ENCODE peak calls at places on chromosomes 4 and X, in eight cellular contexts. E, D, W, G, Z, J, M and Q are unnamed samples.
A peak's percentile ranks its signal among the peaks of the same experiment; 100 is the strongest.

GRCh38 chr4:5678977-5679376 is 29.4 kb downstream of the EVC2 start:
- DNase-seq in J (no peak), W (no peak), M (peak; percentile 19), D (no peak), Z (peak; percentile 28), G (no peak), E (no peak), Q (no peak)

GRCh38 chrX:23185951-23186350 is 148.7 kb upstream of the PTCHD1 start:
- DNase-seq in G (no peak), E (no peak), D (no peak), W (no peak), M (no peak), Z (no peak), J (no peak), Q (no peak)

GRCh38 chr4:7334521-7335275 is 100.0 kb downstream of the PSAPL1 start:
- DNase-seq in M (no peak), E (no peak), Z (no peak), W (no peak), D (peak; percentile 39), J (no peak), G (no peak), Q (no peak)

GRCh38 chrX:125205918-125206665 is 113.6 kb upstream of the TEX13C start:
- DNase-seq in E (no peak), J (no peak), D (no peak), M (no peak), Z (peak; percentile 4), G (no peak), W (peak; percentile 15), Q (no peak)

GRCh38 chrX:154719132-154719675 is 31.7 kb downstream of the GAB3 start:
- DNase-seq in Z (peak; percentile 72), W (no peak), D (no peak), E (no peak), J (no peak), M (no peak), G (no peak), Q (no peak)

GRCh38 chr4:55125763-55126541 is 557 bp upstream of the KDR start:
- DNase-seq in G (no peak), Z (peak; percentile 36), D (no peak), W (no peak), M (no peak), E (no peak), J (no peak), Q (peak; percentile 68)

GRCh38 chr4:5874811-5875465 is 17.9 kb downstream of the CRMP1 start:
- DNase-seq in D (no peak), J (no peak), W (no peak), M (no peak), G (no peak), E (no peak), Z (peak; percentile 66), Q (peak; percentile 66)

GRCh38 chr4:108303488-108304177 is 134.9 kb upstream of the LEF1 start:
- DNase-seq in J (no peak), E (no peak), W (no peak), D (no peak), G (no peak), Z (no peak), M (no peak), Q (peak; percentile 47)

GRCh38 chr4:110344165-110344564 is 131.8 kb upstream of the ENPEP start:
- DNase-seq in D (no peak), G (no peak), J (peak; percentile 2), M (no peak), E (no peak), W (no peak), Z (peak; percentile 10), Q (peak; percentile 38)

GRCh38 chrX:114581528-114582263 is 2.2 kb upstream of the HTR2C start:
- DNase-seq in M (no peak), G (no peak), J (peak; percentile 24), D (no peak), Z (peak; percentile 24), E (no peak), W (no peak), Q (no peak)

GRCh38 chr4:65599335-65599734 is 71.0 kb downstream of the EPHA5 start:
- DNase-seq in J (no peak), E (no peak), G (no peak), W (no peak), Z (no peak), D (no peak), M (no peak), Q (no peak)

GRCh38 chrX:9438950-9439494 is 25.8 kb upstream of the TBL1X start:
- DNase-seq in W (no peak), J (no peak), D (no peak), E (no peak), G (no peak), M (no peak), Z (peak; percentile 23), Q (no peak)

GRCh38 chrX:53422915-53423268 is 219 bp downstream of the RIBC1 start:
- DNase-seq in M (no peak), W (no peak), D (no peak), J (no peak), E (no peak), G (no peak), Z (no peak), Q (no peak)

GRCh38 chrX:15404712-15405111 is 20.5 kb upstream of the VEGFD start:
- DNase-seq in Z (peak; percentile 53), J (no peak), E (peak; percentile 70), M (no peak), W (peak; percentile 40), D (no peak), G (no peak), Q (no peak)

GRCh38 chr4:34182346-34182745 is 2062.0 kb downstream of the ARAP2 start:
- DNase-seq in G (no peak), E (no peak), Z (peak; percentile 44), J (no peak), D (no peak), W (no peak), M (no peak), Q (no peak)

GRCh38 chr4:35105486-35105885 is 1138.8 kb downstream of the ARAP2 start:
- DNase-seq in E (no peak), M (no peak), G (no peak), J (no peak), W (no peak), Z (no peak), D (no peak), Q (no peak)

GRCh38 chr4:152094851-152095700 is 334.3 kb upstream of the GATB start:
- DNase-seq in D (no peak), Z (peak; percentile 78), G (no peak), W (no peak), M (no peak), J (no peak), E (no peak), Q (no peak)

GRCh38 chrX:112865464-112866025 is 24.9 kb upstream of the AMOT start:
- DNase-seq in D (no peak), Z (no peak), J (no peak), M (no peak), W (no peak), G (no peak), E (no peak), Q (no peak)

GRCh38 chrX:141341341-141341740 is 99.0 kb upstream of the SPANXC start:
- DNase-seq in W (no peak), E (peak; percentile 3), D (no peak), J (no peak), Z (peak; percentile 43), G (no peak), M (no peak), Q (peak; percentile 0)
- H3K4me1 ChIP-seq in W (no peaks in the 10 kb centered on the region), E (no peaks in the 10 kb centered on the region), D (no peaks in the 10 kb centered on the region), J (no peaks in the 10 kb centered on the region), Z (no peaks in the 10 kb centered on the region), G (no peaks in the 10 kb centered on the region), M (no peaks in the 10 kb centered on the region), Q (no peaks in the 10 kb centered on the region)

GRCh38 chr4:3485011-3485881 is 22.1 kb downstream of the DOK7 start:
- DNase-seq in G (no peak), E (no peak), D (peak; percentile 89), J (no peak), Z (no peak), W (no peak), M (no peak), Q (no peak)

GRCh38 chr4:3487861-3488260 is 24.8 kb downstream of the DOK7 start:
- DNase-seq in M (no peak), W (no peak), D (no peak), E (no peak), G (no peak), Z (no peak), J (no peak), Q (no peak)

GRCh38 chr4:3485882-3486555 is 22.9 kb downstream of the DOK7 start:
- DNase-seq in D (no peak), G (no peak), W (no peak), E (no peak), Z (no peak), M (no peak), J (no peak), Q (no peak)

GRCh38 chr4:3488791-3489190 is 25.7 kb downstream of the DOK7 start:
- DNase-seq in Z (no peak), E (no peak), G (no peak), D (no peak), M (no peak), W (no peak), J (no peak), Q (no peak)

DNA sequence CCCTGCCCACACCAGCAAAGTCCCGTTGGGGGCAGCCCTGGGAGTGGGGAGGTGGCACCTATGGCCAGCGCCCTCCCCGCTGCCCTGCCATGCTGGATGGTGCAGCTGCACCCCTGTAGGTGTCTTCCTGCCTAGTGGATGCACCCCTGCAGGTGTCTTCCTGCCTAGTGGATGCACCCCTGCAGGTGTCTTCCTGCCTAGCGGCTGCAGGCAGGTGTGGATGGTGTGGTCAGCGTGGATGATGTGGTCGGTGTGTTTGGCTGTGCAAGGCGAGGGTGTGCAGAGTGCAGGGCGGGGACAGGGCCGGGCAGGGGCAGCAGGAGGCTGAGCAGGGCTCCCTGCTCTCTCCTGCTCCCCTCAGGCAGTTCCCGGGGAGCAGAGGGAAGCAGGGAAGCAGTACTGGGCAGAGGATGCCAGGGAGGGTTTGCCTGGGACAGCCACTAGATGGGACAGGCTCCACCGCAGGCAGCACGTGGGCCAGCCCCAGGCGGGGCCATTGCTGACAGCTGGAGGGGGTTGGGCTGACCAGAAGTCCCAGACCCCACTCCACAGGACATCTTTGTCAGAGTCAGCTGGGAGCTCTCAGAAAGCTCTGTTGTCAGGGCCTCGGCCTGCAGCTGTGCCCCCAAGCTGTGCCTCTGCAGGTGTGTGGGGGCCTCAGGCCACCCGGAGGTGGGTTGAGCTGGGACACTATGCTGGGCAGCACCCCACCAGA is 23.6 kb downstream of the DOK7 start:
- DNase-seq in J (no peak), E (no peak), D (no peak), W (no peak), Z (no peak), M (no peak), G (no peak), Q (peak; percentile 86)
- H3K4me3 ChIP-seq in J (no peak overlapping the region), E (no peak overlapping the region), D (no peak overlapping the region), W (no peak overlapping the region), Z (no peak overlapping the region), M (no peak overlapping the region), G (no peak overlapping the region), Q (no peak overlapping the region)

GRCh38 chr4:88059781-88060180 is 52.3 kb downstream of the PKD2 start:
- DNase-seq in W (no peak), D (no peak), M (no peak), J (no peak), G (no peak), E (no peak), Z (no peak), Q (no peak)
- H3K36me3 ChIP-seq in W (no peaks in the 10 kb centered on the region), D (peaks cover 6% of the 10 kb centered on the region), M (peaks cover 5% of the 10 kb centered on the region), J (peaks cover 7% of the 10 kb centered on the region), G (peaks cover 57% of the 10 kb centered on the region), E (no peaks in the 10 kb centered on the region), Z (peaks cover 62% of the 10 kb centered on the region), Q (peaks cover 78% of the 10 kb centered on the region)

DNA sequence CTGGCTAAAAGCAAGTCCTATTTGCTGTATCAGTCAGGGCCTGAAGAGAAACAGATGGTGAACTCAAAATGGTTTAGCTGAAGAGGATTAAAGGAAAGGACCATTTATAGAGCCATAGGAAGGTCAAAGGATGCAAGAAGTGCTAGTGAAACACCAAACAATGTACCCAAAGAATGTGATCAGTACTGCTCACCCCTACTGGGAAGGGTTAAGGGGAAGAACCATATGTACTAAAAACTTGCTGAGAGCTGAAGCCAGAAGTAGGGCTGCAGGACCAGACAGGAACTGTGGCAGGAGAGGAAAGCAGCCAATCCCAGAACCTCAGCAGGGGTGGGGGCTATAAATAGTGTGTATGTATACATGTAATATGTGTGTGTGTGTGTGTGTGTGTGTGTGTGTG is 479.3 kb downstream of the INPP4B start:
- DNase-seq in W (no peak), E (no peak), D (no peak), J (no peak), Z (no peak), M (no peak), G (no peak), Q (no peak)
- H3K4me1 ChIP-seq in W (no peaks in the 10 kb centered on the region), E (no peaks in the 10 kb centered on the region), D (peaks cover 7% of the 10 kb centered on the region), J (peaks cover 27% of the 10 kb centered on the region), Z (peaks cover 18% of the 10 kb centered on the region), M (peaks cover 35% of the 10 kb centered on the region), G (no peaks in the 10 kb centered on the region), Q (no peaks in the 10 kb centered on the region)